ENCODE peak calls at places on chromosomes 1 and 21, in nine cellular contexts. One of them, this sample, is unnamed. For H3K9me3, the result is how much of the 10 kb centered on the place peaks cover.

GRCh38 chr1:93221913-93222312 is 41.4 kb downstream of the CCDC18 start:
- DNase-seq in uterus: no peak
- DNase-seq in naive thymus-derived CD4-positive, alpha-beta T cell: no peak
- DNase-seq in mucosa of descending colon: no peak
- DNase-seq in esophagus squamous epithelium: no peak
- DNase-seq in aorta: no peak
- DNase-seq in ovary: no peak
- DNase-seq in upper lobe of left lung: no peak
- DNase-seq in heart right ventricle: no peak
- DNase-seq in this sample: no peak

GRCh38 chr1:8315573-8316475 is 2.1 kb upstream of the SLC45A1 start:
- DNase-seq in uterus: no peak
- DNase-seq in naive thymus-derived CD4-positive, alpha-beta T cell: no peak
- DNase-seq in mucosa of descending colon: no peak
- DNase-seq in esophagus squamous epithelium: no peak
- DNase-seq in aorta: no peak
- DNase-seq in ovary: no peak
- DNase-seq in upper lobe of left lung: no peak
- DNase-seq in heart right ventricle: no peak
- DNase-seq in this sample: no peak

GRCh38 chr21:25986928-25987327 is 183.6 kb downstream of the APP start:
- DNase-seq in uterus: no peak
- DNase-seq in naive thymus-derived CD4-positive, alpha-beta T cell: no peak
- DNase-seq in mucosa of descending colon: no peak
- DNase-seq in esophagus squamous epithelium: no peak
- DNase-seq in aorta: no peak
- DNase-seq in ovary: no peak
- DNase-seq in upper lobe of left lung: no peak
- DNase-seq in heart right ventricle: no peak
- DNase-seq in this sample: no peak

GRCh38 chr21:14900611-14901010 is 164.2 kb downstream of the NRIP1 start:
- DNase-seq in uterus: no peak
- DNase-seq in naive thymus-derived CD4-positive, alpha-beta T cell: no peak
- DNase-seq in mucosa of descending colon: no peak
- DNase-seq in esophagus squamous epithelium: no peak
- DNase-seq in aorta: no peak
- DNase-seq in ovary: no peak
- DNase-seq in upper lobe of left lung: no peak
- DNase-seq in heart right ventricle: no peak
- DNase-seq in this sample: no peak

GRCh38 chr1:230226004-230226800 is 159.2 kb downstream of the GALNT2 start:
- DNase-seq in uterus: no peak
- DNase-seq in naive thymus-derived CD4-positive, alpha-beta T cell: no peak
- DNase-seq in mucosa of descending colon: no peak
- DNase-seq in esophagus squamous epithelium: no peak
- DNase-seq in aorta: no peak
- DNase-seq in ovary: no peak
- DNase-seq in upper lobe of left lung: no peak
- DNase-seq in heart right ventricle: no peak
- DNase-seq in this sample: no peak

GRCh38 chr1:164320780-164321683 is 238.0 kb upstream of the PBX1 start:
- DNase-seq in uterus: peak
- DNase-seq in naive thymus-derived CD4-positive, alpha-beta T cell: no peak
- DNase-seq in mucosa of descending colon: peak
- DNase-seq in esophagus squamous epithelium: no peak
- DNase-seq in aorta: peak
- DNase-seq in ovary: peak
- DNase-seq in upper lobe of left lung: no peak
- DNase-seq in heart right ventricle: peak
- DNase-seq in this sample: peak

GRCh38 chr1:96707023-96707422 is 14.6 kb upstream of the PTBP2 start:
- DNase-seq in uterus: no peak
- DNase-seq in naive thymus-derived CD4-positive, alpha-beta T cell: no peak
- DNase-seq in mucosa of descending colon: no peak
- DNase-seq in esophagus squamous epithelium: no peak
- DNase-seq in aorta: no peak
- DNase-seq in ovary: no peak
- DNase-seq in upper lobe of left lung: no peak
- DNase-seq in heart right ventricle: no peak
- DNase-seq in this sample: no peak

GRCh38 chr1:31707711-31708110 is 3.9 kb upstream of the COL16A1 start:
- DNase-seq in uterus: no peak
- DNase-seq in naive thymus-derived CD4-positive, alpha-beta T cell: no peak
- DNase-seq in mucosa of descending colon: no peak
- DNase-seq in esophagus squamous epithelium: no peak
- DNase-seq in aorta: no peak
- DNase-seq in ovary: no peak
- DNase-seq in upper lobe of left lung: no peak
- DNase-seq in heart right ventricle: no peak
- DNase-seq in this sample: no peak

GRCh38 chr1:246139745-246140182 is 367.3 kb downstream of the SMYD3 start:
- DNase-seq in uterus: no peak
- DNase-seq in naive thymus-derived CD4-positive, alpha-beta T cell: no peak
- DNase-seq in mucosa of descending colon: no peak
- DNase-seq in esophagus squamous epithelium: no peak
- DNase-seq in aorta: no peak
- DNase-seq in ovary: no peak
- DNase-seq in upper lobe of left lung: no peak
- DNase-seq in heart right ventricle: no peak
- DNase-seq in this sample: no peak

GRCh38 chr1:187001198-187001904 is 172.6 kb downstream of the PLA2G4A start:
- DNase-seq in uterus: no peak
- DNase-seq in naive thymus-derived CD4-positive, alpha-beta T cell: no peak
- DNase-seq in mucosa of descending colon: no peak
- DNase-seq in esophagus squamous epithelium: no peak
- DNase-seq in aorta: no peak
- DNase-seq in ovary: no peak
- DNase-seq in upper lobe of left lung: no peak
- DNase-seq in heart right ventricle: no peak
- DNase-seq in this sample: no peak

GRCh38 chr1:91872560-91873081 is 13.3 kb downstream of the TGFBR3 start:
- DNase-seq in uterus: no peak
- DNase-seq in naive thymus-derived CD4-positive, alpha-beta T cell: no peak
- DNase-seq in mucosa of descending colon: no peak
- DNase-seq in esophagus squamous epithelium: no peak
- DNase-seq in aorta: no peak
- DNase-seq in ovary: no peak
- DNase-seq in upper lobe of left lung: no peak
- DNase-seq in heart right ventricle: no peak
- DNase-seq in this sample: no peak

GRCh38 chr21:29080454-29080930 is 7.0 kb upstream of the CCT8 start:
- DNase-seq in uterus: no peak
- DNase-seq in naive thymus-derived CD4-positive, alpha-beta T cell: peak
- DNase-seq in mucosa of descending colon: no peak
- DNase-seq in esophagus squamous epithelium: no peak
- DNase-seq in aorta: no peak
- DNase-seq in ovary: no peak
- DNase-seq in upper lobe of left lung: peak
- DNase-seq in heart right ventricle: no peak
- DNase-seq in this sample: no peak

GRCh38 chr1:32454726-32455125 is 10.1 kb upstream of the ZBTB8B start:
- DNase-seq in uterus: no peak
- DNase-seq in naive thymus-derived CD4-positive, alpha-beta T cell: no peak
- DNase-seq in mucosa of descending colon: no peak
- DNase-seq in esophagus squamous epithelium: no peak
- DNase-seq in aorta: no peak
- DNase-seq in ovary: no peak
- DNase-seq in upper lobe of left lung: peak
- DNase-seq in heart right ventricle: peak
- DNase-seq in this sample: no peak

GRCh38 chr1:169121146-169121923 is 14.8 kb downstream of the ATP1B1 start:
- DNase-seq in uterus: no peak
- DNase-seq in naive thymus-derived CD4-positive, alpha-beta T cell: no peak
- DNase-seq in mucosa of descending colon: no peak
- DNase-seq in esophagus squamous epithelium: no peak
- DNase-seq in aorta: no peak
- DNase-seq in ovary: no peak
- DNase-seq in upper lobe of left lung: no peak
- DNase-seq in heart right ventricle: no peak
- DNase-seq in this sample: no peak

GRCh38 chr1:113999233-113999632 is 20.0 kb downstream of the OLFML3 start:
- DNase-seq in uterus: no peak
- DNase-seq in naive thymus-derived CD4-positive, alpha-beta T cell: no peak
- DNase-seq in mucosa of descending colon: no peak
- DNase-seq in esophagus squamous epithelium: no peak
- DNase-seq in aorta: no peak
- DNase-seq in ovary: no peak
- DNase-seq in upper lobe of left lung: no peak
- DNase-seq in heart right ventricle: no peak
- DNase-seq in this sample: no peak

GRCh38 chr1:175373786-175374623 is 181.4 kb upstream of the KIAA0040 start:
- DNase-seq in uterus: no peak
- DNase-seq in naive thymus-derived CD4-positive, alpha-beta T cell: no peak
- DNase-seq in mucosa of descending colon: peak
- DNase-seq in esophagus squamous epithelium: no peak
- DNase-seq in aorta: no peak
- DNase-seq in ovary: no peak
- DNase-seq in upper lobe of left lung: no peak
- DNase-seq in heart right ventricle: no peak
- DNase-seq in this sample: no peak

GRCh38 chr21:45146801-45147200 is 72.4 kb downstream of the ADARB1 start:
- DNase-seq in uterus: no peak
- DNase-seq in naive thymus-derived CD4-positive, alpha-beta T cell: no peak
- DNase-seq in mucosa of descending colon: no peak
- DNase-seq in esophagus squamous epithelium: no peak
- DNase-seq in aorta: no peak
- DNase-seq in ovary: no peak
- DNase-seq in upper lobe of left lung: no peak
- DNase-seq in heart right ventricle: no peak
- DNase-seq in this sample: no peak

GRCh38 chr1:29563092-29563491 is 326.8 kb downstream of the PTPRU start:
- DNase-seq in uterus: no peak
- DNase-seq in naive thymus-derived CD4-positive, alpha-beta T cell: no peak
- DNase-seq in mucosa of descending colon: no peak
- DNase-seq in esophagus squamous epithelium: no peak
- DNase-seq in aorta: no peak
- DNase-seq in ovary: no peak
- DNase-seq in upper lobe of left lung: no peak
- DNase-seq in heart right ventricle: no peak
- DNase-seq in this sample: peak

GRCh38 chr1:29565490-29565889 is 329.2 kb downstream of the PTPRU start:
- DNase-seq in uterus: no peak
- DNase-seq in naive thymus-derived CD4-positive, alpha-beta T cell: no peak
- DNase-seq in mucosa of descending colon: no peak
- DNase-seq in esophagus squamous epithelium: no peak
- DNase-seq in aorta: no peak
- DNase-seq in ovary: no peak
- DNase-seq in upper lobe of left lung: no peak
- DNase-seq in heart right ventricle: no peak
- DNase-seq in this sample: no peak

GRCh38 chr1:29559055-29559454 is 322.7 kb downstream of the PTPRU start:
- DNase-seq in uterus: no peak
- DNase-seq in naive thymus-derived CD4-positive, alpha-beta T cell: no peak
- DNase-seq in mucosa of descending colon: no peak
- DNase-seq in esophagus squamous epithelium: no peak
- DNase-seq in aorta: no peak
- DNase-seq in ovary: no peak
- DNase-seq in upper lobe of left lung: no peak
- DNase-seq in heart right ventricle: no peak
- DNase-seq in this sample: peak

GRCh38 chr1:29567257-29567656 is 330.9 kb downstream of the PTPRU start:
- DNase-seq in uterus: no peak
- DNase-seq in naive thymus-derived CD4-positive, alpha-beta T cell: no peak
- DNase-seq in mucosa of descending colon: no peak
- DNase-seq in esophagus squamous epithelium: no peak
- DNase-seq in aorta: no peak
- DNase-seq in ovary: no peak
- DNase-seq in upper lobe of left lung: no peak
- DNase-seq in heart right ventricle: no peak
- DNase-seq in this sample: no peak

DNA sequence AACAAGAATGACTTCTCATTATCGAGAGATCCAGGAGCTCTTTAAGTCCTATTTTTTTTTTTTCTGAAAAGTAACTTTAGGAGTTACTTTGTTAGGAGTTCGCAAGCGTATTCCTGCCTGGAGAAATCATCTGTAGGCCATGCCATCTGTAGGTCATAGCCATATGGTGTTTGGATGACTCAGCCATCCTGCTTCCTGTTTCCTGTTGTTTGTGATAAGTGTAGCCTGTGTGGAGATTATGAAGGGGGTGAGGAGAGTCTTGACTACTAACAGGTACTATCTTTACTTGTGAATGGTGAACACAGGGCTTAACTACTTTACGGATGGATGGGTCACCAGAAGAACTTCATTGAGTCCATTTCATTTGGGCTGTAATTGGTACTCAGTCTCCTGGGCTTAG is 327.2 kb downstream of the PTPRU start:
- DNase-seq in uterus: no peak
- DNase-seq in naive thymus-derived CD4-positive, alpha-beta T cell: no peak
- DNase-seq in mucosa of descending colon: no peak
- DNase-seq in esophagus squamous epithelium: no peak
- DNase-seq in aorta: no peak
- DNase-seq in ovary: no peak
- DNase-seq in upper lobe of left lung: no peak
- DNase-seq in heart right ventricle: no peak
- DNase-seq in this sample: no peak
- H3K9me3 ChIP-seq in uterus: under half
- H3K9me3 ChIP-seq in naive thymus-derived CD4-positive, alpha-beta T cell: under half
- H3K9me3 ChIP-seq in mucosa of descending colon: under half
- H3K9me3 ChIP-seq in esophagus squamous epithelium: under half
- H3K9me3 ChIP-seq in aorta: under half
- H3K9me3 ChIP-seq in ovary: under half
- H3K9me3 ChIP-seq in upper lobe of left lung: under half
- H3K9me3 ChIP-seq in heart right ventricle: under half
- H3K9me3 ChIP-seq in this sample: under half

GRCh38 chr1:170581041-170581440 is 49.1 kb downstream of the GORAB start:
- DNase-seq in uterus: no peak
- DNase-seq in naive thymus-derived CD4-positive, alpha-beta T cell: no peak
- DNase-seq in mucosa of descending colon: no peak
- DNase-seq in esophagus squamous epithelium: no peak
- DNase-seq in aorta: peak
- DNase-seq in ovary: no peak
- DNase-seq in upper lobe of left lung: no peak
- DNase-seq in heart right ventricle: no peak
- DNase-seq in this sample: no peak
- H3K9me3 ChIP-seq in uterus: under half
- H3K9me3 ChIP-seq in naive thymus-derived CD4-positive, alpha-beta T cell: under half
- H3K9me3 ChIP-seq in mucosa of descending colon: under half
- H3K9me3 ChIP-seq in esophagus squamous epithelium: under half
- H3K9me3 ChIP-seq in aorta: under half
- H3K9me3 ChIP-seq in ovary: under half
- H3K9me3 ChIP-seq in upper lobe of left lung: under half
- H3K9me3 ChIP-seq in heart right ventricle: under half
- H3K9me3 ChIP-seq in this sample: under half

GRCh38 chr1:207306023-207306422 is 15.5 kb upstream of the CD55 start:
- DNase-seq in uterus: no peak
- DNase-seq in naive thymus-derived CD4-positive, alpha-beta T cell: no peak
- DNase-seq in mucosa of descending colon: no peak
- DNase-seq in esophagus squamous epithelium: no peak
- DNase-seq in aorta: no peak
- DNase-seq in ovary: no peak
- DNase-seq in upper lobe of left lung: no peak
- DNase-seq in heart right ventricle: no peak
- DNase-seq in this sample: no peak
- H3K9me3 ChIP-seq in uterus: under half
- H3K9me3 ChIP-seq in naive thymus-derived CD4-positive, alpha-beta T cell: under half
- H3K9me3 ChIP-seq in mucosa of descending colon: under half
- H3K9me3 ChIP-seq in esophagus squamous epithelium: under half
- H3K9me3 ChIP-seq in aorta: under half
- H3K9me3 ChIP-seq in ovary: under half
- H3K9me3 ChIP-seq in upper lobe of left lung: under half
- H3K9me3 ChIP-seq in heart right ventricle: under half
- H3K9me3 ChIP-seq in this sample: under half

GRCh38 chr1:243247901-243248300 is 7.2 kb downstream of the CEP170 start:
- DNase-seq in uterus: no peak
- DNase-seq in naive thymus-derived CD4-positive, alpha-beta T cell: no peak
- DNase-seq in mucosa of descending colon: no peak
- DNase-seq in esophagus squamous epithelium: no peak
- DNase-seq in aorta: no peak
- DNase-seq in ovary: no peak
- DNase-seq in upper lobe of left lung: no peak
- DNase-seq in heart right ventricle: no peak
- DNase-seq in this sample: no peak
- H3K9me3 ChIP-seq in uterus: under half
- H3K9me3 ChIP-seq in naive thymus-derived CD4-positive, alpha-beta T cell: under half
- H3K9me3 ChIP-seq in mucosa of descending colon: under half
- H3K9me3 ChIP-seq in esophagus squamous epithelium: under half
- H3K9me3 ChIP-seq in aorta: under half
- H3K9me3 ChIP-seq in ovary: under half
- H3K9me3 ChIP-seq in upper lobe of left lung: under half
- H3K9me3 ChIP-seq in heart right ventricle: under half
- H3K9me3 ChIP-seq in this sample: under half